ENCODE peak calls at places on chromosomes 12 and 14, in seven cellular contexts. Q is caudate nucleus; K is uterus; U is M059J; G is tibial artery; J is activated CD4-positive, alpha-beta T cell treated with anti-CD3 and anti-CD28 coated beads for 48 hours; D is amniotic stem cell. E is an unnamed sample.

GRCh38 chr14:68790656-68791077 is 2.2 kb downstream of the ZFP36L1 start:
- DNase-seq in K (peak), J (peak), U (no peak), G (peak), Q (no peak), D (no peak), E (no peak)

GRCh38 chr12:26963413-26963812 is 25.1 kb downstream of the FGFR1OP2 start:
- DNase-seq in G (no peak), U (no peak), D (no peak), Q (no peak), J (no peak), K (no peak), E (no peak)

GRCh38 chr14:72665259-72665658 is 228.6 kb downstream of the DPF3 start:
- DNase-seq in Q (no peak), K (no peak), U (peak), J (no peak), G (no peak), D (peak), E (no peak)

GRCh38 chr14:99612737-99613330 is 8.8 kb upstream of the CCDC85C start:
- DNase-seq in D (no peak), U (peak), K (no peak), Q (no peak), G (no peak), J (no peak), E (no peak)

GRCh38 chr14:80538633-80539375 is 327.5 kb upstream of the DIO2 start:
- DNase-seq in G (no peak), U (no peak), D (no peak), J (no peak), Q (no peak), K (no peak), E (no peak)

GRCh38 chr12:41966916-41967315 is 177.8 kb downstream of the GXYLT1 start:
- DNase-seq in K (no peak), G (no peak), J (no peak), D (no peak), U (no peak), Q (no peak), E (no peak)

GRCh38 chr12:46964496-46965098 is 114.8 kb upstream of the PCED1B start:
- DNase-seq in D (no peak), J (no peak), G (no peak), K (no peak), Q (no peak), U (peak), E (no peak)

GRCh38 chr12:41850046-41850445 is 294.6 kb downstream of the GXYLT1 start:
- DNase-seq in J (no peak), K (no peak), Q (no peak), G (no peak), U (peak), D (no peak), E (no peak)

GRCh38 chr14:104419865-104420458 is 159.6 kb upstream of the C14orf180 start:
- DNase-seq in J (no peak), D (no peak), Q (no peak), K (no peak), G (no peak), U (no peak), E (no peak)

GRCh38 chr14:59897757-59898383 is 22.1 kb upstream of the LRRC9 start:
- DNase-seq in Q (no peak), J (no peak), G (no peak), D (no peak), K (no peak), U (peak), E (no peak)